ENCODE peak calls at places on chromosomes 5 and 9, in six cellular contexts. One of them, this sample, is unnamed.

GRCh38 chr5:80654054-80654390 is 430 bp upstream of the MSH3 start:
- DNase-seq in choroid plexus epithelial cell: no peak
- DNase-seq in kidney: no peak
- DNase-seq in pancreas: no peak
- DNase-seq in fibroblast of mammary gland: no peak
- DNase-seq in fibroblast of lung: no peak
- DNase-seq in this sample: no peak

GRCh38 chr5:69285448-69286116 is 47.0 kb downstream of the CCDC125 start:
- DNase-seq in choroid plexus epithelial cell: peak
- DNase-seq in kidney: no peak
- DNase-seq in pancreas: no peak
- DNase-seq in fibroblast of mammary gland: peak
- DNase-seq in fibroblast of lung: no peak
- DNase-seq in this sample: no peak

GRCh38 chr9:128627127-128627715 is 29.4 kb downstream of the DYNC2I2 start:
- DNase-seq in choroid plexus epithelial cell: no peak
- DNase-seq in kidney: no peak
- DNase-seq in pancreas: peak
- DNase-seq in fibroblast of mammary gland: no peak
- DNase-seq in fibroblast of lung: no peak
- DNase-seq in this sample: no peak

GRCh38 chr5:62340979-62341378 is 35.0 kb downstream of the KIF2A start:
- DNase-seq in choroid plexus epithelial cell: no peak
- DNase-seq in kidney: no peak
- DNase-seq in pancreas: no peak
- DNase-seq in fibroblast of mammary gland: no peak
- DNase-seq in fibroblast of lung: no peak
- DNase-seq in this sample: no peak

GRCh38 chr5:8864053-8864452 is 681.8 kb downstream of the SEMA5A start:
- DNase-seq in choroid plexus epithelial cell: peak
- DNase-seq in kidney: no peak
- DNase-seq in pancreas: no peak
- DNase-seq in fibroblast of mammary gland: peak
- DNase-seq in fibroblast of lung: peak
- DNase-seq in this sample: peak

GRCh38 chr5:7851617-7852289 is 820 bp upstream of the CFAP90 start:
- DNase-seq in choroid plexus epithelial cell: no peak
- DNase-seq in kidney: no peak
- DNase-seq in pancreas: no peak
- DNase-seq in fibroblast of mammary gland: no peak
- DNase-seq in fibroblast of lung: no peak
- DNase-seq in this sample: no peak

GRCh38 chr9:134320916-134321570 is 5.2 kb upstream of the RXRA start:
- DNase-seq in choroid plexus epithelial cell: no peak
- DNase-seq in kidney: peak
- DNase-seq in pancreas: peak
- DNase-seq in fibroblast of mammary gland: no peak
- DNase-seq in fibroblast of lung: no peak
- DNase-seq in this sample: no peak

GRCh38 chr9:3385871-3386270 is 139.9 kb downstream of the RFX3 start:
- DNase-seq in choroid plexus epithelial cell: no peak
- DNase-seq in kidney: no peak
- DNase-seq in pancreas: no peak
- DNase-seq in fibroblast of mammary gland: no peak
- DNase-seq in fibroblast of lung: no peak
- DNase-seq in this sample: peak

GRCh38 chr5:110255194-110255593 is 471.3 kb downstream of the TMEM232 start:
- DNase-seq in choroid plexus epithelial cell: no peak
- DNase-seq in kidney: no peak
- DNase-seq in pancreas: no peak
- DNase-seq in fibroblast of mammary gland: no peak
- DNase-seq in fibroblast of lung: no peak
- DNase-seq in this sample: no peak

GRCh38 chr9:2241461-2241874 is 226.3 kb downstream of the SMARCA2 start:
- DNase-seq in choroid plexus epithelial cell: peak
- DNase-seq in kidney: peak
- DNase-seq in pancreas: peak
- DNase-seq in fibroblast of mammary gland: peak
- DNase-seq in fibroblast of lung: peak
- DNase-seq in this sample: peak

GRCh38 chr5:144142030-144142825 is 28.2 kb downstream of the YIPF5 start:
- DNase-seq in choroid plexus epithelial cell: peak
- DNase-seq in kidney: no peak
- DNase-seq in pancreas: no peak
- DNase-seq in fibroblast of mammary gland: peak
- DNase-seq in fibroblast of lung: peak
- DNase-seq in this sample: peak

GRCh38 chr5:15320896-15321295 is 179.1 kb upstream of the FBXL7 start:
- DNase-seq in choroid plexus epithelial cell: no peak
- DNase-seq in kidney: peak
- DNase-seq in pancreas: no peak
- DNase-seq in fibroblast of mammary gland: no peak
- DNase-seq in fibroblast of lung: no peak
- DNase-seq in this sample: no peak

GRCh38 chr5:17996002-17996401 is 361.7 kb downstream of the TAF11L14 start:
- DNase-seq in choroid plexus epithelial cell: no peak
- DNase-seq in kidney: no peak
- DNase-seq in pancreas: no peak
- DNase-seq in fibroblast of mammary gland: no peak
- DNase-seq in fibroblast of lung: no peak
- DNase-seq in this sample: no peak

GRCh38 chr9:99622679-99623078 is 199.0 kb upstream of the NR4A3 start:
- DNase-seq in choroid plexus epithelial cell: no peak
- DNase-seq in kidney: no peak
- DNase-seq in pancreas: no peak
- DNase-seq in fibroblast of mammary gland: no peak
- DNase-seq in fibroblast of lung: no peak
- DNase-seq in this sample: no peak

GRCh38 chr9:75152416-75152815 is 64.1 kb downstream of the OSTF1 start:
- DNase-seq in choroid plexus epithelial cell: no peak
- DNase-seq in kidney: no peak
- DNase-seq in pancreas: no peak
- DNase-seq in fibroblast of mammary gland: no peak
- DNase-seq in fibroblast of lung: no peak
- DNase-seq in this sample: no peak

GRCh38 chr5:9437741-9438240 is 108.1 kb downstream of the SEMA5A start:
- DNase-seq in choroid plexus epithelial cell: peak
- DNase-seq in kidney: no peak
- DNase-seq in pancreas: no peak
- DNase-seq in fibroblast of mammary gland: peak
- DNase-seq in fibroblast of lung: peak
- DNase-seq in this sample: peak

GRCh38 chr5:14156611-14157493 is 13.7 kb downstream of the TRIO start:
- DNase-seq in choroid plexus epithelial cell: peak
- DNase-seq in kidney: no peak
- DNase-seq in pancreas: no peak
- DNase-seq in fibroblast of mammary gland: peak
- DNase-seq in fibroblast of lung: peak
- DNase-seq in this sample: peak

GRCh38 chr9:101047848-101048402 is 19.4 kb downstream of the PLPPR1 start:
- DNase-seq in choroid plexus epithelial cell: no peak
- DNase-seq in kidney: no peak
- DNase-seq in pancreas: no peak
- DNase-seq in fibroblast of mammary gland: peak
- DNase-seq in fibroblast of lung: no peak
- DNase-seq in this sample: peak

GRCh38 chr9:137550958-137551655 is 572 bp upstream of the MRPL41 start:
- DNase-seq in choroid plexus epithelial cell: no peak
- DNase-seq in kidney: peak
- DNase-seq in pancreas: no peak
- DNase-seq in fibroblast of mammary gland: peak
- DNase-seq in fibroblast of lung: no peak
- DNase-seq in this sample: no peak

GRCh38 chr5:111930905-111931461 is 174.0 kb upstream of the NREP start:
- DNase-seq in choroid plexus epithelial cell: peak
- DNase-seq in kidney: no peak
- DNase-seq in pancreas: no peak
- DNase-seq in fibroblast of mammary gland: peak
- DNase-seq in fibroblast of lung: no peak
- DNase-seq in this sample: peak

GRCh38 chr9:107330420-107330819 is 47.3 kb downstream of the RAD23B start:
- DNase-seq in choroid plexus epithelial cell: no peak
- DNase-seq in kidney: no peak
- DNase-seq in pancreas: no peak
- DNase-seq in fibroblast of mammary gland: no peak
- DNase-seq in fibroblast of lung: no peak
- DNase-seq in this sample: no peak

GRCh38 chr9:104927216-104927911 is 591 bp downstream of the ABCA1 start:
- DNase-seq in choroid plexus epithelial cell: peak
- DNase-seq in kidney: peak
- DNase-seq in pancreas: peak
- DNase-seq in fibroblast of mammary gland: peak
- DNase-seq in fibroblast of lung: peak
- DNase-seq in this sample: peak

GRCh38 chr5:119655081-119655480 is 25.7 kb downstream of the FAM170A start:
- DNase-seq in choroid plexus epithelial cell: peak
- DNase-seq in kidney: no peak
- DNase-seq in pancreas: no peak
- DNase-seq in fibroblast of mammary gland: peak
- DNase-seq in fibroblast of lung: peak
- DNase-seq in this sample: peak

GRCh38 chr5:66151491-66151890 is 7.4 kb downstream of the SREK1 start:
- DNase-seq in choroid plexus epithelial cell: no peak
- DNase-seq in kidney: no peak
- DNase-seq in pancreas: no peak
- DNase-seq in fibroblast of mammary gland: no peak
- DNase-seq in fibroblast of lung: no peak
- DNase-seq in this sample: no peak

GRCh38 chr9:135307314-135307713 is 172.3 kb upstream of the PPP1R26 start:
- DNase-seq in choroid plexus epithelial cell: no peak
- DNase-seq in kidney: no peak
- DNase-seq in pancreas: no peak
- DNase-seq in fibroblast of mammary gland: no peak
- DNase-seq in fibroblast of lung: no peak
- DNase-seq in this sample: no peak

GRCh38 chr5:132776077-132776931 is 735 bp downstream of the SEPTIN8 start:
- DNase-seq in choroid plexus epithelial cell: no peak
- DNase-seq in kidney: peak
- DNase-seq in pancreas: no peak
- DNase-seq in fibroblast of mammary gland: no peak
- DNase-seq in fibroblast of lung: peak
- DNase-seq in this sample: peak
- TF ChIP-seq CTCF in choroid plexus epithelial cell: no peak
- TF ChIP-seq CTCF in kidney: no peak
- TF ChIP-seq CTCF in pancreas: no peak
- TF ChIP-seq CTCF in fibroblast of mammary gland: no peak
- TF ChIP-seq CTCF in fibroblast of lung: no peak
- TF ChIP-seq CTCF in this sample: no peak

GRCh38 chr9:35490910-35491465 is 1.1 kb downstream of the RUSC2 start:
- DNase-seq in choroid plexus epithelial cell: peak
- DNase-seq in kidney: no peak
- DNase-seq in pancreas: no peak
- DNase-seq in fibroblast of mammary gland: peak
- DNase-seq in fibroblast of lung: peak
- DNase-seq in this sample: peak
- H3K4me3 ChIP-seq in choroid plexus epithelial cell: peak
- H3K4me3 ChIP-seq in kidney: peak
- H3K4me3 ChIP-seq in pancreas: peak
- H3K4me3 ChIP-seq in fibroblast of mammary gland: peak
- H3K4me3 ChIP-seq in fibroblast of lung: peak
- H3K4me3 ChIP-seq in this sample: peak

GRCh38 chr9:36218011-36218410 is 27.3 kb downstream of the CLTA start:
- DNase-seq in choroid plexus epithelial cell: no peak
- DNase-seq in kidney: no peak
- DNase-seq in pancreas: no peak
- DNase-seq in fibroblast of mammary gland: no peak
- DNase-seq in fibroblast of lung: no peak
- DNase-seq in this sample: no peak
- TF ChIP-seq CTCF in choroid plexus epithelial cell: no peak
- TF ChIP-seq CTCF in kidney: no peak
- TF ChIP-seq CTCF in pancreas: no peak
- TF ChIP-seq CTCF in fibroblast of mammary gland: no peak
- TF ChIP-seq CTCF in fibroblast of lung: no peak
- TF ChIP-seq CTCF in this sample: no peak

GRCh38 chr5:122310886-122311285 is 1.2 kb upstream of the SNCAIP start:
- DNase-seq in choroid plexus epithelial cell: no peak
- DNase-seq in kidney: no peak
- DNase-seq in pancreas: no peak
- DNase-seq in fibroblast of mammary gland: no peak
- DNase-seq in fibroblast of lung: no peak
- DNase-seq in this sample: no peak
- H3K4me3 ChIP-seq in choroid plexus epithelial cell: no peak
- H3K4me3 ChIP-seq in kidney: no peak
- H3K4me3 ChIP-seq in pancreas: no peak
- H3K4me3 ChIP-seq in fibroblast of mammary gland: no peak
- H3K4me3 ChIP-seq in fibroblast of lung: no peak
- H3K4me3 ChIP-seq in this sample: no peak

GRCh38 chr9:37390759-37391158 is 31.7 kb upstream of the GRHPR start:
- DNase-seq in choroid plexus epithelial cell: peak
- DNase-seq in kidney: no peak
- DNase-seq in pancreas: no peak
- DNase-seq in fibroblast of mammary gland: no peak
- DNase-seq in fibroblast of lung: no peak
- DNase-seq in this sample: peak
- TF ChIP-seq CTCF in choroid plexus epithelial cell: peak
- TF ChIP-seq CTCF in kidney: peak
- TF ChIP-seq CTCF in pancreas: peak
- TF ChIP-seq CTCF in fibroblast of mammary gland: peak
- TF ChIP-seq CTCF in fibroblast of lung: no peak
- TF ChIP-seq CTCF in this sample: peak

GRCh38 chr5:150516011-150516410 is 8.1 kb downstream of the NDST1 start:
- DNase-seq in choroid plexus epithelial cell: peak
- DNase-seq in kidney: no peak
- DNase-seq in pancreas: no peak
- DNase-seq in fibroblast of mammary gland: peak
- DNase-seq in fibroblast of lung: peak
- DNase-seq in this sample: no peak

GRCh38 chr5:150513375-150514309 is 5.7 kb downstream of the NDST1 start:
- DNase-seq in choroid plexus epithelial cell: no peak
- DNase-seq in kidney: no peak
- DNase-seq in pancreas: no peak
- DNase-seq in fibroblast of mammary gland: peak
- DNase-seq in fibroblast of lung: peak
- DNase-seq in this sample: no peak

GRCh38 chr5:150512368-150512747 is 4.4 kb downstream of the NDST1 start:
- DNase-seq in choroid plexus epithelial cell: no peak
- DNase-seq in kidney: no peak
- DNase-seq in pancreas: no peak
- DNase-seq in fibroblast of mammary gland: peak
- DNase-seq in fibroblast of lung: no peak
- DNase-seq in this sample: no peak

GRCh38 chr5:150515446-150515845 is 7.5 kb downstream of the NDST1 start:
- DNase-seq in choroid plexus epithelial cell: peak
- DNase-seq in kidney: no peak
- DNase-seq in pancreas: no peak
- DNase-seq in fibroblast of mammary gland: peak
- DNase-seq in fibroblast of lung: peak
- DNase-seq in this sample: no peak

DNA sequence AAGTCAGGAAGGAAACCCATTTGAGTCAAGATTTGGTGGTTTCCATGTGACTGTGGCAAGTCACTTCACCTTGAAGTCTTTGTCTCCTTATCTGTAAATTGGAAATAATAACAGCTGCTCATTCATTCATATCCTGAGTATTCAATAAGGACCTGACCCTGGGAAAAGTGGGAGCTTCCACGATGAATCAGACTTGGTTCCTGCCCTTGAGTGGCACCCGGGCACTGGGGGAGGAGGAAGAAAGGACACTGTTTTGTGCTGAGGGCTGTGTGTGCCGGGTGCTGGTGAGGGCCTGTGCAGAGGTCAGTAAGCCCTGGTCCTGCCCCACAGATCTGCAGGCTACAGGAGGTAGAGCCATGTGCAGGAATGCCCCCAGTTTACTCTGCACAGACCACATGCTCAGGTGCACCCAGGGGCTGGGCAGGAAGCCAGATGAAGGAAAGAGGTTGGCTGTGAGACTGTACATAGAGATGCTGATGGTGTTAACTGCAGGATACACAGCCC is 6.8 kb downstream of the NDST1 start:
- DNase-seq in choroid plexus epithelial cell: no peak
- DNase-seq in kidney: no peak
- DNase-seq in pancreas: no peak
- DNase-seq in fibroblast of mammary gland: peak
- DNase-seq in fibroblast of lung: no peak
- DNase-seq in this sample: no peak
- H3K4me3 ChIP-seq in choroid plexus epithelial cell: no peak
- H3K4me3 ChIP-seq in kidney: no peak
- H3K4me3 ChIP-seq in pancreas: no peak
- H3K4me3 ChIP-seq in fibroblast of mammary gland: no peak
- H3K4me3 ChIP-seq in fibroblast of lung: no peak
- H3K4me3 ChIP-seq in this sample: no peak

This sample was measured in epithelial cell of esophagus.